ENCODE peak calls at places on chromosome 10, in nine cellular contexts. K is OCI-M1; J is Karpas-422; P is nucleus accumbens; A is endothelial cell; H is Panc1; B is HFFc6; X is lung microvascular endothelial cell; N is activated naive CD8-positive, alpha-beta T cell treated with anti-CD3 and anti-CD28 coated beads, Interleukin-2, amount 50 U/mL, for 16 hours. S is an unnamed sample.

GRCh38 chr10:89645742-89646172 is 715 bp upstream of the PANK1 start:
- DNase-seq in X (no peak), J (peak), N (no peak), P (no peak), K (peak), A (no peak), H (peak), B (no peak), S (no peak)

GRCh38 chr10:97549587-97550322 is 22.8 kb upstream of the ANKRD2 start:
- DNase-seq in X (no peak), J (no peak), P (no peak), K (no peak), H (no peak), A (no peak), N (no peak), B (no peak), S (no peak)

GRCh38 chr10:13790196-13790595 is 203.4 kb downstream of the PRPF18 start:
- DNase-seq in N (no peak), H (no peak), A (no peak), P (no peak), B (no peak), X (no peak), J (no peak), K (no peak), S (no peak)

GRCh38 chr10:2925631-2926030 is 141.7 kb upstream of the PFKP start:
- DNase-seq in P (no peak), B (no peak), A (peak), X (peak), H (no peak), J (peak), N (no peak), K (peak), S (no peak)

GRCh38 chr10:97683556-97684357 is 3.3 kb downstream of the AVPI1 start:
- DNase-seq in H (no peak), P (no peak), A (no peak), K (peak), X (peak), N (no peak), J (no peak), B (peak), S (no peak)

GRCh38 chr10:52674474-52674873 is 98.1 kb downstream of the MBL2 start:
- DNase-seq in P (no peak), B (no peak), N (no peak), H (no peak), K (no peak), X (no peak), A (no peak), J (no peak), S (no peak)

GRCh38 chr10:69316313-69317059 is 38.2 kb downstream of the HK1 start:
- DNase-seq in X (no peak), K (no peak), A (no peak), P (no peak), H (no peak), B (peak), N (no peak), J (no peak), S (no peak)

GRCh38 chr10:124909563-124909962 is 32.4 kb upstream of the ZRANB1 start:
- DNase-seq in P (no peak), B (no peak), X (no peak), A (no peak), H (no peak), J (no peak), N (no peak), K (no peak), S (no peak)

GRCh38 chr10:78321500-78321899 is 287.8 kb downstream of the RPS24 start:
- DNase-seq in J (no peak), P (no peak), H (no peak), A (no peak), B (no peak), K (no peak), N (no peak), X (no peak), S (no peak)

GRCh38 chr10:129964611-129965417 is 740 bp upstream of the EBF3 start:
- DNase-seq in K (no peak), J (no peak), N (no peak), H (no peak), X (no peak), A (no peak), P (no peak), B (no peak), S (no peak)

GRCh38 chr10:112565434-112566053 is 118.5 kb downstream of the VTI1A start:
- DNase-seq in B (peak), N (no peak), J (peak), X (peak), H (peak), K (peak), A (peak), P (no peak), S (no peak)

GRCh38 chr10:93701903-93702277 is 502 bp downstream of the FRA10AC1 start:
- DNase-seq in X (no peak), A (no peak), K (peak), H (no peak), P (no peak), J (peak), B (peak), N (no peak), S (no peak)

GRCh38 chr10:91164520-91165065 is 55.9 kb upstream of the PCGF5 start:
- DNase-seq in H (no peak), K (no peak), J (no peak), B (no peak), N (no peak), P (no peak), A (no peak), X (no peak), S (no peak)

GRCh38 chr10:119416855-119417254 is 125.7 kb downstream of the RGS10 start:
- DNase-seq in H (peak), B (peak), N (peak), J (peak), P (no peak), A (peak), K (peak), X (peak), S (peak)

GRCh38 chr10:63166742-63167258 is 33.7 kb downstream of the NRBF2 start:
- DNase-seq in B (peak), K (peak), J (peak), X (peak), P (no peak), N (no peak), H (peak), A (peak), S (no peak)

GRCh38 chr10:111338798-111339197 is 262.0 kb downstream of the ADRA2A start:
- DNase-seq in N (no peak), K (no peak), P (no peak), X (no peak), A (no peak), J (peak), H (no peak), B (no peak), S (no peak)

GRCh38 chr10:97539523-97540200 is 32.9 kb upstream of the ANKRD2 start:
- DNase-seq in B (peak), K (no peak), P (no peak), J (no peak), N (no peak), X (no peak), H (no peak), A (peak), S (no peak)

GRCh38 chr10:3871424-3871996 is 86.5 kb upstream of the KLF6 start:
- DNase-seq in B (no peak), X (no peak), A (no peak), K (no peak), P (no peak), H (no peak), J (no peak), N (no peak), S (no peak)

GRCh38 chr10:12844796-12845524 is 156.6 kb downstream of the CCDC3 start:
- DNase-seq in B (peak), X (peak), K (no peak), H (peak), A (no peak), N (no peak), P (no peak), J (no peak), S (no peak)

GRCh38 chr10:75743231-75743864 is 311.9 kb downstream of the LRMDA start:
- DNase-seq in A (no peak), N (no peak), K (no peak), H (no peak), X (peak), J (no peak), P (no peak), B (no peak), S (no peak)

GRCh38 chr10:112490543-112490942 is 43.5 kb downstream of the VTI1A start:
- DNase-seq in A (no peak), H (no peak), K (no peak), P (no peak), X (peak), J (no peak), N (no peak), B (no peak), S (no peak)

GRCh38 chr10:1399431-1400120 is 337.7 kb downstream of the ADARB2 start:
- DNase-seq in K (no peak), A (no peak), N (no peak), P (no peak), J (no peak), B (no peak), H (no peak), X (no peak), S (no peak)

GRCh38 chr10:72315611-72316385 is 38.9 kb downstream of the DNAJB12 start:
- DNase-seq in N (no peak), P (no peak), H (no peak), X (peak), B (peak), K (peak), A (no peak), J (no peak), S (no peak)

GRCh38 chr10:34908472-34908871 is 93.4 kb upstream of the PARD3 start:
- DNase-seq in H (no peak), K (no peak), N (no peak), X (no peak), B (peak), P (no peak), J (no peak), A (no peak), S (no peak)

GRCh38 chr10:6753644-6754043 is 173.6 kb upstream of the PRKCQ start:
- DNase-seq in X (no peak), N (no peak), H (no peak), P (no peak), J (no peak), A (no peak), K (no peak), B (no peak), S (no peak)

GRCh38 chr10:14782691-14783363 is 8.1 kb upstream of the FAM107B start:
- DNase-seq in J (no peak), A (peak), N (no peak), K (no peak), P (no peak), B (peak), H (peak), X (peak), S (no peak)

GRCh38 chr10:101137271-101137670 is 6.2 kb downstream of the TLX1 start:
- DNase-seq in J (no peak), H (no peak), P (no peak), K (no peak), X (no peak), N (no peak), B (no peak), A (no peak), S (no peak)

GRCh38 chr10:68301790-68302502 is 29.9 kb upstream of the HNRNPH3 start:
- DNase-seq in N (no peak), K (peak), P (no peak), X (peak), A (no peak), J (peak), H (peak), B (peak), S (peak)

GRCh38 chr10:34305189-34305588 is 509.9 kb downstream of the PARD3 start:
- DNase-seq in N (no peak), P (no peak), J (peak), H (no peak), K (peak), X (no peak), A (peak), B (no peak), S (no peak)

GRCh38 chr10:104589871-104590270 is 51.2 kb upstream of the SORCS3 start:
- DNase-seq in J (no peak), K (no peak), N (no peak), H (no peak), A (no peak), B (peak), P (no peak), X (no peak), S (no peak)

GRCh38 chr10:17007836-17008235 is 121.8 kb downstream of the CUBN start:
- DNase-seq in A (no peak), X (no peak), K (no peak), H (no peak), N (no peak), J (no peak), P (no peak), B (no peak), S (no peak)

GRCh38 chr10:132615346-132616169 is 78.0 kb downstream of the INPP5A start:
- DNase-seq in N (no peak), K (no peak), B (no peak), P (no peak), X (no peak), A (no peak), H (no peak), J (no peak), S (no peak)

GRCh38 chr10:72466018-72466417 is 111.3 kb upstream of the DNAJB12 start:
- DNase-seq in A (no peak), N (no peak), P (no peak), K (no peak), B (no peak), X (no peak), J (no peak), H (no peak), S (no peak)

S was measured in NCI-H524 treated with DMSO at 0.1 percent for 48 hours.